ENCODE peak calls at places on chromosomes 5 and 9, in eight cellular contexts. One of them, this sample, is unnamed.

GRCh38 chr9:77841739-77842386 is 189.7 kb downstream of the GNAQ start:
- DNase-seq in CD4-positive, CD25-positive, alpha-beta regulatory T cell: no peak
- DNase-seq in PC-9: no peak
- DNase-seq in cardiac muscle cell: no peak
- DNase-seq in transverse colon: no peak
- DNase-seq in tibial nerve: no peak
- DNase-seq in left ventricle myocardium inferior: no peak
- DNase-seq in effector memory CD4-positive, alpha-beta T cell: no peak
- DNase-seq in this sample: no peak

GRCh38 chr5:79976759-79977515 is 14.1 kb downstream of the MTX3 start:
- DNase-seq in effector memory CD4-positive, alpha-beta T cell: no peak
- DNase-seq in cardiac muscle cell: no peak
- DNase-seq in tibial nerve: no peak
- DNase-seq in CD4-positive, CD25-positive, alpha-beta regulatory T cell: no peak
- DNase-seq in PC-9: no peak
- DNase-seq in left ventricle myocardium inferior: no peak
- DNase-seq in transverse colon: no peak
- DNase-seq in this sample: no peak

GRCh38 chr5:167296056-167296455 is 995.4 kb upstream of the WWC1 start:
- DNase-seq in tibial nerve: no peak
- DNase-seq in cardiac muscle cell: no peak
- DNase-seq in left ventricle myocardium inferior: no peak
- DNase-seq in effector memory CD4-positive, alpha-beta T cell: no peak
- DNase-seq in transverse colon: no peak
- DNase-seq in CD4-positive, CD25-positive, alpha-beta regulatory T cell: no peak
- DNase-seq in PC-9: no peak
- DNase-seq in this sample: no peak

GRCh38 chr9:94533155-94533554 is 21.7 kb upstream of the PCAT7 start:
- DNase-seq in CD4-positive, CD25-positive, alpha-beta regulatory T cell: no peak
- DNase-seq in effector memory CD4-positive, alpha-beta T cell: no peak
- DNase-seq in PC-9: no peak
- DNase-seq in left ventricle myocardium inferior: no peak
- DNase-seq in transverse colon: no peak
- DNase-seq in cardiac muscle cell: no peak
- DNase-seq in tibial nerve: no peak
- DNase-seq in this sample: no peak

GRCh38 chr5:136062563-136063274 is 33.9 kb downstream of the TGFBI start:
- DNase-seq in CD4-positive, CD25-positive, alpha-beta regulatory T cell: no peak
- DNase-seq in PC-9: peak; percentile 26
- DNase-seq in cardiac muscle cell: peak; percentile 27
- DNase-seq in left ventricle myocardium inferior: no peak
- DNase-seq in effector memory CD4-positive, alpha-beta T cell: no peak
- DNase-seq in tibial nerve: no peak
- DNase-seq in transverse colon: no peak
- DNase-seq in this sample: no peak

GRCh38 chr5:159082491-159082890 is 17.2 kb downstream of the EBF1 start:
- DNase-seq in CD4-positive, CD25-positive, alpha-beta regulatory T cell: no peak
- DNase-seq in left ventricle myocardium inferior: no peak
- DNase-seq in effector memory CD4-positive, alpha-beta T cell: no peak
- DNase-seq in PC-9: no peak
- DNase-seq in cardiac muscle cell: no peak
- DNase-seq in transverse colon: no peak
- DNase-seq in tibial nerve: no peak
- DNase-seq in this sample: no peak

GRCh38 chr5:109062669-109063068 is 315.0 kb downstream of the FER start:
- DNase-seq in tibial nerve: no peak
- DNase-seq in effector memory CD4-positive, alpha-beta T cell: no peak
- DNase-seq in transverse colon: no peak
- DNase-seq in CD4-positive, CD25-positive, alpha-beta regulatory T cell: no peak
- DNase-seq in left ventricle myocardium inferior: no peak
- DNase-seq in PC-9: no peak
- DNase-seq in cardiac muscle cell: no peak
- DNase-seq in this sample: no peak

GRCh38 chr9:109272045-109272444 is 48.8 kb downstream of the EPB41L4B start:
- DNase-seq in tibial nerve: no peak
- DNase-seq in CD4-positive, CD25-positive, alpha-beta regulatory T cell: no peak
- DNase-seq in cardiac muscle cell: no peak
- DNase-seq in left ventricle myocardium inferior: no peak
- DNase-seq in PC-9: no peak
- DNase-seq in effector memory CD4-positive, alpha-beta T cell: no peak
- DNase-seq in transverse colon: no peak
- DNase-seq in this sample: no peak

GRCh38 chr5:177610131-177610769 is 10.3 kb downstream of the B4GALT7 start:
- DNase-seq in transverse colon: no peak
- DNase-seq in cardiac muscle cell: no peak
- DNase-seq in left ventricle myocardium inferior: no peak
- DNase-seq in CD4-positive, CD25-positive, alpha-beta regulatory T cell: no peak
- DNase-seq in effector memory CD4-positive, alpha-beta T cell: no peak
- DNase-seq in tibial nerve: no peak
- DNase-seq in PC-9: no peak
- DNase-seq in this sample: no peak

GRCh38 chr5:169020102-169020501 is 280.8 kb downstream of the SLIT3 start:
- DNase-seq in effector memory CD4-positive, alpha-beta T cell: no peak
- DNase-seq in tibial nerve: no peak
- DNase-seq in transverse colon: no peak
- DNase-seq in cardiac muscle cell: peak; percentile 25
- DNase-seq in PC-9: no peak
- DNase-seq in CD4-positive, CD25-positive, alpha-beta regulatory T cell: no peak
- DNase-seq in left ventricle myocardium inferior: no peak
- DNase-seq in this sample: no peak

GRCh38 chr5:136021016-136021405 is 7.8 kb upstream of the TGFBI start:
- DNase-seq in transverse colon: no peak
- DNase-seq in tibial nerve: no peak
- DNase-seq in cardiac muscle cell: no peak
- DNase-seq in effector memory CD4-positive, alpha-beta T cell: no peak
- DNase-seq in CD4-positive, CD25-positive, alpha-beta regulatory T cell: no peak
- DNase-seq in left ventricle myocardium inferior: no peak
- DNase-seq in PC-9: no peak
- DNase-seq in this sample: no peak

GRCh38 chr5:59123595-59124561 is 541.0 kb downstream of the RAB3C start:
- DNase-seq in transverse colon: no peak
- DNase-seq in tibial nerve: no peak
- DNase-seq in PC-9: no peak
- DNase-seq in effector memory CD4-positive, alpha-beta T cell: no peak
- DNase-seq in left ventricle myocardium inferior: no peak
- DNase-seq in CD4-positive, CD25-positive, alpha-beta regulatory T cell: no peak
- DNase-seq in cardiac muscle cell: no peak
- DNase-seq in this sample: no peak

GRCh38 chr5:168012006-168012405 is 279.4 kb upstream of the WWC1 start:
- DNase-seq in effector memory CD4-positive, alpha-beta T cell: no peak
- DNase-seq in left ventricle myocardium inferior: no peak
- DNase-seq in cardiac muscle cell: no peak
- DNase-seq in PC-9: no peak
- DNase-seq in tibial nerve: no peak
- DNase-seq in transverse colon: no peak
- DNase-seq in CD4-positive, CD25-positive, alpha-beta regulatory T cell: no peak
- DNase-seq in this sample: no peak

GRCh38 chr9:65430221-65430620 is 145.2 kb upstream of the FOXD4L5 start:
- DNase-seq in effector memory CD4-positive, alpha-beta T cell: no peak
- DNase-seq in left ventricle myocardium inferior: no peak
- DNase-seq in transverse colon: no peak
- DNase-seq in tibial nerve: no peak
- DNase-seq in cardiac muscle cell: no peak
- DNase-seq in PC-9: no peak
- DNase-seq in CD4-positive, CD25-positive, alpha-beta regulatory T cell: no peak
- DNase-seq in this sample: no peak

GRCh38 chr9:65420771-65421170 is 135.8 kb upstream of the FOXD4L5 start:
- DNase-seq in PC-9: no peak
- DNase-seq in effector memory CD4-positive, alpha-beta T cell: no peak
- DNase-seq in transverse colon: no peak
- DNase-seq in cardiac muscle cell: no peak
- DNase-seq in tibial nerve: no peak
- DNase-seq in CD4-positive, CD25-positive, alpha-beta regulatory T cell: no peak
- DNase-seq in left ventricle myocardium inferior: no peak
- DNase-seq in this sample: no peak

GRCh38 chr9:65432051-65432450 is 147.0 kb upstream of the FOXD4L5 start:
- DNase-seq in tibial nerve: no peak
- DNase-seq in CD4-positive, CD25-positive, alpha-beta regulatory T cell: no peak
- DNase-seq in transverse colon: no peak
- DNase-seq in left ventricle myocardium inferior: no peak
- DNase-seq in PC-9: no peak
- DNase-seq in effector memory CD4-positive, alpha-beta T cell: no peak
- DNase-seq in cardiac muscle cell: no peak
- DNase-seq in this sample: no peak

GRCh38 chr9:65426231-65426630 is 141.2 kb upstream of the FOXD4L5 start:
- DNase-seq in transverse colon: no peak
- DNase-seq in tibial nerve: no peak
- DNase-seq in CD4-positive, CD25-positive, alpha-beta regulatory T cell: no peak
- DNase-seq in PC-9: no peak
- DNase-seq in cardiac muscle cell: no peak
- DNase-seq in left ventricle myocardium inferior: no peak
- DNase-seq in effector memory CD4-positive, alpha-beta T cell: no peak
- DNase-seq in this sample: no peak
- H3K9me3 ChIP-seq in transverse colon: peaks cover 5% of the 10 kb centered on the region
- H3K9me3 ChIP-seq in tibial nerve: no peaks in the 10 kb centered on the region
- H3K9me3 ChIP-seq in CD4-positive, CD25-positive, alpha-beta regulatory T cell: peaks cover 28% of the 10 kb centered on the region
- H3K9me3 ChIP-seq in PC-9: no peaks in the 10 kb centered on the region
- H3K9me3 ChIP-seq in cardiac muscle cell: no peaks in the 10 kb centered on the region
- H3K9me3 ChIP-seq in left ventricle myocardium inferior: no peaks in the 10 kb centered on the region
- H3K9me3 ChIP-seq in effector memory CD4-positive, alpha-beta T cell: no peaks in the 10 kb centered on the region
- H3K9me3 ChIP-seq in this sample: no peaks in the 10 kb centered on the region

GRCh38 chr9:70641631-70642030 is 227.2 kb upstream of the KLF9 start:
- DNase-seq in tibial nerve: no peak
- DNase-seq in PC-9: no peak
- DNase-seq in effector memory CD4-positive, alpha-beta T cell: no peak
- DNase-seq in CD4-positive, CD25-positive, alpha-beta regulatory T cell: no peak
- DNase-seq in transverse colon: no peak
- DNase-seq in left ventricle myocardium inferior: no peak
- DNase-seq in cardiac muscle cell: no peak
- DNase-seq in this sample: no peak
- H3K9me3 ChIP-seq in tibial nerve: no peaks in the 10 kb centered on the region
- H3K9me3 ChIP-seq in PC-9: no peaks in the 10 kb centered on the region
- H3K9me3 ChIP-seq in effector memory CD4-positive, alpha-beta T cell: no peaks in the 10 kb centered on the region
- H3K9me3 ChIP-seq in CD4-positive, CD25-positive, alpha-beta regulatory T cell: no peaks in the 10 kb centered on the region
- H3K9me3 ChIP-seq in transverse colon: no peaks in the 10 kb centered on the region
- H3K9me3 ChIP-seq in left ventricle myocardium inferior: no peaks in the 10 kb centered on the region
- H3K9me3 ChIP-seq in cardiac muscle cell: no peaks in the 10 kb centered on the region
- H3K9me3 ChIP-seq in this sample: no peaks in the 10 kb centered on the region

GRCh38 chr5:170711300-170711699 is 72.2 kb upstream of the GABRP start:
- DNase-seq in CD4-positive, CD25-positive, alpha-beta regulatory T cell: no peak
- DNase-seq in cardiac muscle cell: no peak
- DNase-seq in effector memory CD4-positive, alpha-beta T cell: no peak
- DNase-seq in PC-9: no peak
- DNase-seq in left ventricle myocardium inferior: no peak
- DNase-seq in tibial nerve: no peak
- DNase-seq in transverse colon: no peak
- DNase-seq in this sample: no peak
- H3K9me3 ChIP-seq in CD4-positive, CD25-positive, alpha-beta regulatory T cell: no peaks in the 10 kb centered on the region
- H3K9me3 ChIP-seq in cardiac muscle cell: no peaks in the 10 kb centered on the region
- H3K9me3 ChIP-seq in effector memory CD4-positive, alpha-beta T cell: no peaks in the 10 kb centered on the region
- H3K9me3 ChIP-seq in PC-9: peaks cover 7% of the 10 kb centered on the region
- H3K9me3 ChIP-seq in left ventricle myocardium inferior: no peaks in the 10 kb centered on the region
- H3K9me3 ChIP-seq in tibial nerve: no peaks in the 10 kb centered on the region
- H3K9me3 ChIP-seq in transverse colon: no peaks in the 10 kb centered on the region
- H3K9me3 ChIP-seq in this sample: no peaks in the 10 kb centered on the region

GRCh38 chr5:2797160-2797559 is 45.7 kb upstream of the IRX2 start:
- DNase-seq in left ventricle myocardium inferior: no peak
- DNase-seq in tibial nerve: no peak
- DNase-seq in transverse colon: no peak
- DNase-seq in effector memory CD4-positive, alpha-beta T cell: no peak
- DNase-seq in CD4-positive, CD25-positive, alpha-beta regulatory T cell: no peak
- DNase-seq in PC-9: no peak
- DNase-seq in cardiac muscle cell: no peak
- DNase-seq in this sample: no peak
- H3K9me3 ChIP-seq in left ventricle myocardium inferior: peaks cover 20% of the 10 kb centered on the region
- H3K9me3 ChIP-seq in tibial nerve: no peaks in the 10 kb centered on the region
- H3K9me3 ChIP-seq in transverse colon: no peaks in the 10 kb centered on the region
- H3K9me3 ChIP-seq in effector memory CD4-positive, alpha-beta T cell: no peaks in the 10 kb centered on the region
- H3K9me3 ChIP-seq in CD4-positive, CD25-positive, alpha-beta regulatory T cell: no peaks in the 10 kb centered on the region
- H3K9me3 ChIP-seq in PC-9: peaks cover 2% of the 10 kb centered on the region
- H3K9me3 ChIP-seq in cardiac muscle cell: no peaks in the 10 kb centered on the region
- H3K9me3 ChIP-seq in this sample: no peaks in the 10 kb centered on the region

GRCh38 chr5:17336054-17336453 is 118.6 kb downstream of the BASP1 start:
- DNase-seq in cardiac muscle cell: peak; percentile 63
- DNase-seq in PC-9: no peak
- DNase-seq in left ventricle myocardium inferior: no peak
- DNase-seq in transverse colon: no peak
- DNase-seq in CD4-positive, CD25-positive, alpha-beta regulatory T cell: no peak
- DNase-seq in tibial nerve: no peak
- DNase-seq in effector memory CD4-positive, alpha-beta T cell: no peak
- DNase-seq in this sample: no peak
- H3K9me3 ChIP-seq in cardiac muscle cell: peaks cover 3% of the 10 kb centered on the region
- H3K9me3 ChIP-seq in PC-9: peaks cover 9% of the 10 kb centered on the region
- H3K9me3 ChIP-seq in left ventricle myocardium inferior: peaks cover 21% of the 10 kb centered on the region
- H3K9me3 ChIP-seq in transverse colon: no peaks in the 10 kb centered on the region
- H3K9me3 ChIP-seq in CD4-positive, CD25-positive, alpha-beta regulatory T cell: no peaks in the 10 kb centered on the region
- H3K9me3 ChIP-seq in tibial nerve: no peaks in the 10 kb centered on the region
- H3K9me3 ChIP-seq in effector memory CD4-positive, alpha-beta T cell: no peaks in the 10 kb centered on the region
- H3K9me3 ChIP-seq in this sample: no peaks in the 10 kb centered on the region

GRCh38 chr5:56415356-56415765 is 182.2 kb upstream of the ANKRD55 start:
- DNase-seq in left ventricle myocardium inferior: peak; percentile 38
- DNase-seq in CD4-positive, CD25-positive, alpha-beta regulatory T cell: no peak
- DNase-seq in tibial nerve: peak; percentile 64
- DNase-seq in cardiac muscle cell: no peak
- DNase-seq in transverse colon: peak; percentile 70
- DNase-seq in effector memory CD4-positive, alpha-beta T cell: no peak
- DNase-seq in PC-9: peak; percentile 32
- DNase-seq in this sample: no peak

GRCh38 chr5:56414056-56414455 is 180.9 kb upstream of the ANKRD55 start:
- DNase-seq in left ventricle myocardium inferior: no peak
- DNase-seq in effector memory CD4-positive, alpha-beta T cell: no peak
- DNase-seq in PC-9: no peak
- DNase-seq in cardiac muscle cell: no peak
- DNase-seq in transverse colon: no peak
- DNase-seq in CD4-positive, CD25-positive, alpha-beta regulatory T cell: no peak
- DNase-seq in tibial nerve: no peak
- DNase-seq in this sample: no peak

GRCh38 chr5:56422060-56422762 is 189.1 kb upstream of the ANKRD55 start:
- DNase-seq in tibial nerve: no peak
- DNase-seq in CD4-positive, CD25-positive, alpha-beta regulatory T cell: no peak
- DNase-seq in effector memory CD4-positive, alpha-beta T cell: no peak
- DNase-seq in left ventricle myocardium inferior: no peak
- DNase-seq in cardiac muscle cell: no peak
- DNase-seq in transverse colon: no peak
- DNase-seq in PC-9: peak; percentile 60
- DNase-seq in this sample: no peak

GRCh38 chr5:56420323-56420722 is 187.2 kb upstream of the ANKRD55 start:
- DNase-seq in left ventricle myocardium inferior: no peak
- DNase-seq in effector memory CD4-positive, alpha-beta T cell: no peak
- DNase-seq in PC-9: no peak
- DNase-seq in tibial nerve: no peak
- DNase-seq in CD4-positive, CD25-positive, alpha-beta regulatory T cell: no peak
- DNase-seq in cardiac muscle cell: no peak
- DNase-seq in transverse colon: no peak
- DNase-seq in this sample: no peak

DNA sequence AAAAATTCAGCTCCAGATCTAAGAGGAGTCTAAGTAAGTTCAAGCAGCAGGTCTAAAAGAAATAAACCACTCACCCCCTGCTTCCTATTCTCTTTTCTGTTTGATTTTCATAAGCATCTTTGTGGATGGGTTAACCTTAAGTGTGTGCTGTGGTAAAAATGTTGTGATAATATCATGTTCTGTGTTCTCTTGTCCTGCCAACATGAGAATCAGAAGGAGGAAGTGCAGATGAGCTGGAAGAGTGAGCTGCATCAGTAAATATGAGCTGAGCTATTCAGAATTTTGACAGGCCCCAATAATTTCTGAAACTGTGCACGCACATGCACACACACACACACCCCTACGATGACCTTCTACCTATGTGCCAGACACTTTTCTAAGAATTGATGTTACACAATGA is 186.5 kb upstream of the ANKRD55 start:
- DNase-seq in cardiac muscle cell: no peak
- DNase-seq in tibial nerve: no peak
- DNase-seq in left ventricle myocardium inferior: no peak
- DNase-seq in transverse colon: no peak
- DNase-seq in effector memory CD4-positive, alpha-beta T cell: no peak
- DNase-seq in PC-9: no peak
- DNase-seq in CD4-positive, CD25-positive, alpha-beta regulatory T cell: no peak
- DNase-seq in this sample: no peak
- H3K9me3 ChIP-seq in cardiac muscle cell: no peaks in the 10 kb centered on the region
- H3K9me3 ChIP-seq in tibial nerve: no peaks in the 10 kb centered on the region
- H3K9me3 ChIP-seq in left ventricle myocardium inferior: peaks cover 35% of the 10 kb centered on the region
- H3K9me3 ChIP-seq in transverse colon: peaks cover 20% of the 10 kb centered on the region
- H3K9me3 ChIP-seq in effector memory CD4-positive, alpha-beta T cell: no peaks in the 10 kb centered on the region
- H3K9me3 ChIP-seq in PC-9: peaks cover 40% of the 10 kb centered on the region
- H3K9me3 ChIP-seq in CD4-positive, CD25-positive, alpha-beta regulatory T cell: peaks cover 27% of the 10 kb centered on the region
- H3K9me3 ChIP-seq in this sample: peaks cover 3% of the 10 kb centered on the region